ENCODE peak calls at places on chromosomes 2 and 18, in seven cellular contexts. I, J, W, F, R, X and M are unnamed samples.

GRCh38 chr2:223260681-223261080 is 208.7 kb downstream of the KCNE4 start:
- DNase-seq in I (no peak), J (no peak), W (no peak), F (no peak), R (no peak), X (no peak), M (no peak)

GRCh38 chr2:15985531-15985930 is 45.2 kb downstream of the MYCN start:
- DNase-seq in I (no peak), J (no peak), W (no peak), F (no peak), R (no peak), X (no peak), M (no peak)

GRCh38 chr2:852168-852567 is 98.5 kb upstream of the SNTG2 start:
- DNase-seq in I (no peak), J (no peak), W (no peak), F (no peak), R (no peak), X (no peak), M (no peak)

GRCh38 chr2:88641330-88641729 is 14.1 kb upstream of the EIF2AK3 start:
- DNase-seq in I (no peak), J (no peak), W (no peak), F (no peak), R (no peak), X (no peak), M (no peak)

GRCh38 chr2:88627856-88628568 is 748 bp upstream of the EIF2AK3 start:
- DNase-seq in I (peak; percentile 69), J (peak; percentile 46), W (peak; percentile 89), F (peak; percentile 91), R (peak; percentile 98), X (peak; percentile 83), M (no peak)

GRCh38 chr18:27627927-27628326 is 442.8 kb upstream of the CHST9 start:
- DNase-seq in I (no peak), J (no peak), W (no peak), F (no peak), R (no peak), X (no peak), M (no peak)

GRCh38 chr2:9918275-9918674 is 33.2 kb upstream of the GRHL1 start:
- DNase-seq in I (no peak), J (no peak), W (no peak), F (no peak), R (no peak), X (no peak), M (no peak)

GRCh38 chr2:133382561-133382960 is 185.7 kb downstream of the NCKAP5 start:
- DNase-seq in I (no peak), J (no peak), W (no peak), F (no peak), R (no peak), X (no peak), M (no peak)

GRCh38 chr2:85852078-85852790 is 36.6 kb downstream of the ST3GAL5 start:
- DNase-seq in I (no peak), J (no peak), W (no peak), F (no peak), R (no peak), X (no peak), M (no peak)

GRCh38 chr2:109324859-109325258 is 195.9 kb downstream of the SH3RF3 start:
- DNase-seq in I (no peak), J (no peak), W (peak; percentile 80), F (peak; percentile 73), R (peak; percentile 87), X (peak; percentile 53), M (no peak)

GRCh38 chr2:191478754-191479679 is 198.9 kb upstream of the NABP1 start:
- DNase-seq in I (no peak), J (no peak), W (peak; percentile 63), F (peak; percentile 51), R (peak; percentile 74), X (peak; percentile 8), M (no peak)

GRCh38 chr18:4068552-4069158 is 386.5 kb downstream of the DLGAP1 start:
- DNase-seq in I (peak; percentile 22), J (no peak), W (no peak), F (no peak), R (no peak), X (peak; percentile 13), M (no peak)

GRCh38 chr18:48996901-48997463 is 46.2 kb upstream of the SMAD7 start:
- DNase-seq in I (no peak), J (no peak), W (no peak), F (no peak), R (no peak), X (no peak), M (peak; percentile 60)

GRCh38 chr2:47028171-47028570 is 112.6 kb upstream of the MCFD2 start:
- DNase-seq in I (no peak), J (no peak), W (no peak), F (peak; percentile 69), R (no peak), X (no peak), M (peak; percentile 68)

GRCh38 chr2:128473175-128474013 is 154.7 kb upstream of the HS6ST1 start:
- DNase-seq in I (peak; percentile 65), J (no peak), W (no peak), F (no peak), R (peak; percentile 63), X (peak; percentile 42), M (no peak)

GRCh38 chr18:11176416-11176815 is 27.0 kb upstream of the PIEZO2 start:
- DNase-seq in I (no peak), J (no peak), W (no peak), F (no peak), R (no peak), X (no peak), M (no peak)

GRCh38 chr2:174333502-174334277 is 1.1 kb upstream of the SP9 start:
- DNase-seq in I (no peak), J (no peak), W (no peak), F (no peak), R (no peak), X (no peak), M (no peak)

GRCh38 chr2:66440011-66440542 is 5.2 kb downstream of the MEIS1 start:
- DNase-seq in I (no peak), J (no peak), W (no peak), F (peak; percentile 14), R (peak; percentile 65), X (no peak), M (no peak)

GRCh38 chr2:102141915-102142828 is at the start of gene IL1R1:
- DNase-seq in I (peak; percentile 36), J (no peak), W (peak; percentile 86), F (peak; percentile 85), R (peak; percentile 90), X (peak; percentile 62), M (no peak)

GRCh38 chr2:75064691-75065396 is 106.4 kb downstream of the POLE4 start:
- DNase-seq in I (peak; percentile 62), J (peak; percentile 12), W (peak; percentile 21), F (peak; percentile 42), R (peak; percentile 65), X (no peak), M (no peak)

GRCh38 chr18:50665015-50665414 is 105.1 kb downstream of the MAPK4 start:
- DNase-seq in I (no peak), J (no peak), W (no peak), F (no peak), R (no peak), X (no peak), M (no peak)

GRCh38 chr2:69741281-69742169 is at the start of gene ANXA4:
- DNase-seq in I (peak; percentile 86), J (no peak), W (peak; percentile 85), F (peak; percentile 85), R (peak; percentile 91), X (peak; percentile 93), M (no peak)
- TF ChIP-seq CTCF in I (no peak), J (no peak), W (peak; percentile 16), F (peak; percentile 37), R (no peak), X (no peak), M (peak; percentile 61)

GRCh38 chr2:157509755-157510154 is 65.9 kb upstream of the CYTIP start:
- DNase-seq in I (no peak), J (no peak), W (no peak), F (no peak), R (no peak), X (no peak), M (no peak)
- TF ChIP-seq CTCF in I (no peak), J (peak; percentile 17), W (no peak), F (no peak), R (no peak), X (no peak), M (peak; percentile 73)

GRCh38 chr2:201185863-201186262 is 2.9 kb downstream of the CASP10 start:
- DNase-seq in I (no peak), J (no peak), W (no peak), F (no peak), R (no peak), X (no peak), M (no peak)

GRCh38 chr2:201188449-201188848 is 5.5 kb downstream of the CASP10 start:
- DNase-seq in I (no peak), J (no peak), W (no peak), F (no peak), R (no peak), X (no peak), M (no peak)

GRCh38 chr2:201180010-201180409 is 2.9 kb upstream of the CASP10 start:
- DNase-seq in I (no peak), J (no peak), W (no peak), F (no peak), R (no peak), X (no peak), M (no peak)

GRCh38 chr2:201182650-201183372 is at the start of gene CASP10:
- DNase-seq in I (peak; percentile 67), J (no peak), W (no peak), F (no peak), R (no peak), X (no peak), M (no peak)

DNA sequence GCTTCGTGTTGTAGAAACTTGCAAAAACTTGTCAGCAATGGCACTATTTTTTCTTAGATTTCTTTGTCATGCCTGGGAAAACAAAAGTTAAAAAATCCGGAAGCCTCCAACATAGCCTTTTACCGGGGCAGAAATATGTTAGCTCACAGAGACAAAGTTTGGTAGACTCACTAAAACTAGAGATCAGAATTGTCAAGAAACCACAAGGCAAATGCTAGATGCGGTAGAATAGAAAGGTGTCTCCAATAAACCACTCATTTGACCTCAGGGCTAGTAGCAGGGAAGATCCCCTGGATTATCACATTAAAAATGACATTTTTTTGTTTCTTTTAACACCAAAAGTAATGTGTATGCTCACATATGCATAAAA is 417 bp downstream of the CASP10 start:
- DNase-seq in I (no peak), J (no peak), W (no peak), F (no peak), R (no peak), X (no peak), M (no peak)
- TF ChIP-seq CTCF in I (no peak), J (no peak), W (no peak), F (no peak), R (no peak), X (no peak), M (no peak)

DNA sequence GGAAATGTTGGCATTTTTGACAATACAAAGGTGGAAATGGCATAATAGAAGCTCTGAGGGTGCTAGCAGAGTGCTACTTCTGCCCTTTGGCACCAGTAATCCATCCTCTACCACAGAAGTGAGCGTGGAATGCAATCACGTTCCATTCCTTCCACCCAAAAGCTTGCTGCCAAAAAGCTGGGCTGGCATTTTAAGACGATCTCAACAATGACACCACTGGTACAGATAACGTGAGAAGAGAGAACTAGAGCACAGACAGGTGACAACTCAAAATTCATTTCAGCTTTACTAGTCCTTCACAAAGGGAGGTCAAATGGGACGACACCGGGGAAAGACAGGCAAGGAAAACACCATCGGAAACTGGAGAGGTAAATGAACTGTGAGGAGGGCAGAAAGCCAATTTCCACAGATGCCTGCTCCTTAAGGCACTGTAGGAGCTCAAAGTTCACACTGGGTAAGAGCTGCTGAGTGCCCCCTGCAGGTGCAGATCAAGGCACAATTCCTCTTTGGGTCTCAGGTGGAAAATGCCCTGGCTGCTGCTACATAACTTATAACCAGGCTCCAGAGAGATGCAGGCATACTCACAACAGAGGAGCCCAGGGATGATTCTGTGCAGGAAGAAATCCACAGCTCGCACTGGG is 50.7 kb upstream of the RNU4ATAC start:
- DNase-seq in I (no peak), J (no peak), W (no peak), F (no peak), R (no peak), X (no peak), M (no peak)
- TF ChIP-seq CTCF in I (peak; percentile 21), J (no peak), W (no peak), F (no peak), R (no peak), X (no peak), M (no peak)